ENCODE peak calls at places on chromosomes 12 and 14, in eight cellular contexts. S is tibial artery; U is NT2/D1; N is endothelial cell of umbilical vein; F is CD8-positive, alpha-beta T cell; V is left lung; Z is heart left ventricle; Q is lower lobe of right lung. I is an unnamed sample. For H3K4me1, the result is how much of the 10 kb centered on the place peaks cover.

GRCh38 chr12:98863167-98863566 is 218.1 kb downstream of the APAF1 start:
- DNase-seq in U (peak), F (no peak), Z (no peak), V (no peak), S (no peak), Q (no peak), N (no peak), I (no peak)

GRCh38 chr12:38930994-38931393 is 25.6 kb upstream of the CPNE8 start:
- DNase-seq in S (no peak), F (no peak), V (no peak), Z (no peak), Q (no peak), N (no peak), U (no peak), I (no peak)

GRCh38 chr14:104567957-104568225 is 11.7 kb upstream of the C14orf180 start:
- DNase-seq in Z (no peak), V (no peak), U (no peak), F (no peak), Q (no peak), S (no peak), N (no peak), I (no peak)

GRCh38 chr12:42511656-42512055 is 77.9 kb downstream of the PRICKLE1 start:
- DNase-seq in N (no peak), V (no peak), Q (no peak), U (no peak), F (no peak), Z (no peak), S (no peak), I (no peak)

GRCh38 chr12:68675098-68675842 is 11.5 kb upstream of the NUP107 start:
- DNase-seq in V (no peak), Q (peak), U (no peak), Z (peak), F (peak), S (no peak), N (peak), I (no peak)

GRCh38 chr12:1474567-1475153 is 119.7 kb downstream of the FBXL14 start:
- DNase-seq in U (peak), N (peak), Q (no peak), V (no peak), F (no peak), Z (peak), S (no peak), I (no peak)

GRCh38 chr12:59429766-59430165 is 166.1 kb upstream of the SLC16A7 start:
- DNase-seq in S (no peak), Q (no peak), F (no peak), V (no peak), Z (no peak), N (no peak), U (no peak), I (no peak)

GRCh38 chr12:130838284-130838950 is 633 bp downstream of the STX2 start:
- DNase-seq in U (no peak), N (peak), V (peak), F (no peak), Q (peak), Z (peak), S (no peak), I (no peak)

GRCh38 chr12:98740751-98741150 is 95.7 kb downstream of the APAF1 start:
- DNase-seq in U (no peak), N (no peak), S (no peak), Q (no peak), Z (no peak), F (no peak), V (no peak), I (no peak)

GRCh38 chr14:22220427-22220826 is 368.6 kb downstream of the DAD1 start:
- DNase-seq in Q (no peak), S (no peak), U (no peak), Z (no peak), F (no peak), N (no peak), V (no peak), I (no peak)

GRCh38 chr12:5076761-5077160 is 33.1 kb downstream of the KCNA5 start:
- DNase-seq in S (no peak), N (no peak), V (no peak), Z (peak), Q (no peak), F (no peak), U (no peak), I (no peak)

GRCh38 chr12:79420146-79420618 is 270.6 kb downstream of the PAWR start:
- DNase-seq in N (peak), F (no peak), Q (no peak), Z (no peak), S (no peak), U (peak), V (no peak), I (no peak)

GRCh38 chr14:26068060-26068459 is 529.8 kb downstream of the NOVA1 start:
- DNase-seq in V (no peak), Q (no peak), S (no peak), Z (no peak), N (no peak), F (no peak), U (no peak), I (no peak)

GRCh38 chr12:51419473-51420228 is 5.0 kb upstream of the SLC4A8 start:
- DNase-seq in S (no peak), N (no peak), Z (no peak), Q (no peak), V (no peak), F (no peak), U (peak), I (no peak)

GRCh38 chr14:100898935-100899840 is 4.3 kb downstream of the RTL1 start:
- DNase-seq in S (no peak), Z (no peak), U (no peak), N (peak), F (no peak), Q (peak), V (peak), I (peak)

GRCh38 chr14:104105071-104105821 is 19.7 kb downstream of the ASPG start:
- DNase-seq in U (no peak), N (no peak), Q (peak), S (no peak), V (peak), F (no peak), Z (no peak), I (no peak)

GRCh38 chr12:10715491-10715890 is 7.6 kb downstream of the YBX3 start:
- DNase-seq in Z (no peak), N (no peak), F (no peak), Q (no peak), V (no peak), U (no peak), S (no peak), I (no peak)

GRCh38 chr12:10716277-10716676 is 6.8 kb downstream of the YBX3 start:
- DNase-seq in V (no peak), F (no peak), U (no peak), N (no peak), Z (no peak), S (no peak), Q (no peak), I (no peak)

GRCh38 chr12:10718279-10718821 is 4.8 kb downstream of the YBX3 start:
- DNase-seq in F (no peak), Q (no peak), N (peak), Z (no peak), S (no peak), U (no peak), V (no peak), I (no peak)

GRCh38 chr12:10717410-10717809 is 5.7 kb downstream of the YBX3 start:
- DNase-seq in Q (no peak), U (no peak), V (no peak), Z (no peak), F (no peak), S (no peak), N (peak), I (no peak)

GRCh38 chr12:10716704-10717315 is 6.3 kb downstream of the YBX3 start:
- DNase-seq in U (peak), N (peak), F (no peak), Z (peak), V (peak), Q (peak), S (peak), I (peak)
- H3K4me1 ChIP-seq in U (under half), N (half or more), F (under half), Z (half or more), V (under half), Q (half or more), S (under half), I (under half)

GRCh38 chr12:111368684-111369495 is at the start of gene PHETA1:
- DNase-seq in Z (peak), Q (peak), V (peak), S (peak), F (peak), U (peak), N (peak), I (peak)
- H3K4me1 ChIP-seq in Z (under half), Q (under half), V (under half), S (under half), F (under half), U (under half), N (under half), I (under half)

GRCh38 chr12:75720807-75721206 is 209.4 kb upstream of the KRR1 start:
- DNase-seq in F (no peak), Z (no peak), N (no peak), V (no peak), Q (no peak), U (peak), S (no peak), I (peak)
- H3K4me1 ChIP-seq in F (under half), Z (under half), N (under half), V (under half), Q (under half), U (under half), S (under half), I (under half)

DNA sequence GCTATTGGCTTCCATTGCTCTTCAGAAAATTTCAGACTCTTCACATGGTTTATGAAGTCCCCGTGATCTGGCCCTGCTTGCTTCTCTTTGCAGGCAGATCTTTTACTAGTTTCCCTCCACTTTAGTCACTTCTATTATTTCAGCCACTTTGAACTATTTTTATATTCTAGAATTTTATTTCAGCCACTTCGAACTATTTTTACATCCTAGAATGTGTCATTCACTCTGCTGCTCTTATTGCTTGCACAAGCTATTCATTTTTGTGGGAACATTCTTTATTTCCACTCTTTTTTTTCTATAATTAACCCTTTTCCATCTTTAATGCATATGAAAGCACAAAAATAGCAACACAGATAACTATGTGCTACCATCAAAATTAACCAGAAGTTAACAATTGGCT is 24.5 kb downstream of the TSHR start:
- DNase-seq in N (no peak), F (no peak), U (no peak), Q (no peak), V (no peak), Z (no peak), S (no peak), I (no peak)
- H3K4me1 ChIP-seq in N (under half), F (under half), U (under half), Q (under half), V (under half), Z (under half), S (under half), I (under half)

GRCh38 chr12:49092816-49093406 is 1.7 kb downstream of the DHH start:
- DNase-seq in V (no peak), N (peak), Z (no peak), U (no peak), S (no peak), Q (no peak), F (no peak), I (no peak)
- H3K4me1 ChIP-seq in V (under half), N (half or more), Z (half or more), U (under half), S (half or more), Q (half or more), F (half or more), I (under half)

DNA sequence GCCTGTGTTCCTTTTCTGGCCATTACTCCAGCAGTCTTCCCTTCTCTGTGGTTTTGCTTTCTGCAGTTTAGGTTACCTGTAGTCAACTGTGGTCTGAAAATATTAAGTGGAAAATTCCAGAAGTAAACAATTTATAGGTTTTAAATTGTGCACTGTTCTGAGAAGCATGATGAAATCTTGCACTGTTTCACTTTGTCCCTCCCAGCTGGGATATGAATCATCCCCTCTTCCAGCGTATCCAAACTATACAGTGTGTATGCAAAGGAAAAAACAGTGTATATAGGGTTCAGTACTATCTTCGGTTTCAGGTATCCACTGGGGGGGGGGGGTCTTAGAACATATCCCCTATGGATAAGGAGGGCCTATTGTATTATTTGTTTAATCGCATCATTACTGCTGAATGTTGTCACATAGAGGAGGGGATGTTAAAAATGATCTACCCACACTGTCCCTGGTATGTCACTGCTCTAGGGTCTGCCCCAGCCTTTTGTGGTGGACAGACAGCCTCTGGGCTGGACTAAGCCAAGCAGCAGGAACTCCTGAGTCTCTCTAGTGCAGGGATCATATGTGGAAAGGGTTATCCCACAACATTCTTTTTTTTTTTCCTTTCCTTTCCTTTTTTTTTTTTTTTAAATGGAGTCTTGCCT is 109.1 kb upstream of the MAX start:
- DNase-seq in Z (no peak), Q (no peak), F (no peak), S (no peak), V (no peak), U (no peak), N (peak), I (no peak)
- H3K4me1 ChIP-seq in Z (half or more), Q (under half), F (under half), S (under half), V (under half), U (under half), N (under half), I (under half)

GRCh38 chr12:93788853-93789252 is 111.7 kb downstream of the CRADD start:
- DNase-seq in S (no peak), Z (no peak), N (no peak), V (no peak), U (no peak), F (no peak), Q (no peak), I (no peak)
- H3K4me1 ChIP-seq in S (under half), Z (under half), N (under half), V (under half), U (under half), F (under half), Q (under half), I (half or more)

DNA sequence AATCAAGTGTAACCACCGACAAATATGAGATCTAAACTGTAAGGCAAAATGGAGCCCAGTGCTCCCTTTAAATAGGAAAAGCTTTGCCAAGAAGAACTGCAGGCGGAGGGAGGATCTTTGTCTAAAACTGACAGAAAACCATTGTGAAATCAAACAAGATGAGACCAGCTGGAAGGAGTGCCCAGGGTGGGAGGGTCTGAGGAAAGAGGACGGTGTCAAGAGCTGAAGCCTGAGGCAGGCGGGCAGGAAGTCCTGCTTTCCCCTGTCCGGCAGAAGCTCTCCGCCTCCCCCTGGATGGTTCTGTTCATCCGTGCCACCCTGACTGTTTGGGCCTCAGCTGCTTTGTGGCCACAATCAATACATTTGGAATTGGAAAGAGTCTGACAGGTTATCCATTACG is 37.5 kb downstream of the CDC42BPB start:
- DNase-seq in U (no peak), F (no peak), S (no peak), Q (no peak), Z (no peak), N (no peak), V (no peak), I (no peak)
- H3K4me1 ChIP-seq in U (under half), F (under half), S (half or more), Q (half or more), Z (half or more), N (under half), V (under half), I (under half)

GRCh38 chr12:113232232-113232615 is 11.0 kb downstream of the TPCN1 start:
- DNase-seq in S (no peak), F (no peak), V (peak), N (no peak), Z (no peak), U (no peak), Q (no peak), I (no peak)

GRCh38 chr12:113232787-113233585 is 11.7 kb downstream of the TPCN1 start:
- DNase-seq in S (peak), Z (peak), V (peak), Q (peak), F (peak), U (no peak), N (no peak), I (no peak)

GRCh38 chr12:113228394-113229028 is 7.2 kb downstream of the TPCN1 start:
- DNase-seq in U (no peak), N (no peak), V (no peak), S (no peak), F (no peak), Q (no peak), Z (no peak), I (no peak)

GRCh38 chr12:113231275-113232231 is 10.3 kb downstream of the TPCN1 start:
- DNase-seq in U (peak), Q (no peak), Z (no peak), V (peak), N (peak), F (no peak), S (peak), I (no peak)

GRCh38 chr12:113230315-113231274 is 9.3 kb downstream of the TPCN1 start:
- DNase-seq in V (peak), F (no peak), S (no peak), N (peak), U (no peak), Z (no peak), Q (no peak), I (no peak)
- H3K4me1 ChIP-seq in V (under half), F (under half), S (half or more), N (under half), U (under half), Z (half or more), Q (half or more), I (under half)